ENCODE peak calls at places on chromosome 2, in nine cellular contexts. T is mammary epithelial cell; X is DND-41; K is lower lobe of right lung; C is cardiac fibroblast; U is naive thymus-derived CD4-positive, alpha-beta T cell; Y is retinal pigment epithelial cell; R is effector memory CD4-positive, alpha-beta T cell; A is spleen. F is an unnamed sample.

GRCh38 chr2:6826081-6826913 is 39.4 kb downstream of the CMPK2 start:
- DNase-seq in T (peak; percentile 53), X (peak; percentile 77), K (no peak), C (peak; percentile 91), U (peak; percentile 52), Y (peak; percentile 27), R (peak; percentile 32), A (no peak), F (no peak)

GRCh38 chr2:18762667-18763066 is 173.3 kb upstream of the NT5C1B start:
- DNase-seq in T (no peak), X (no peak), K (no peak), C (peak; percentile 33), U (no peak), Y (no peak), R (no peak), A (no peak), F (no peak)

GRCh38 chr2:115183144-115183543 is 740.7 kb downstream of the DPP10 start:
- DNase-seq in T (no peak), X (no peak), K (no peak), C (no peak), U (no peak), Y (no peak), R (no peak), A (no peak), F (no peak)

GRCh38 chr2:172168917-172169346 is 66.2 kb upstream of the DLX2 start:
- DNase-seq in T (peak; percentile 33), X (no peak), K (no peak), C (peak; percentile 15), U (no peak), Y (no peak), R (no peak), A (no peak), F (no peak)

GRCh38 chr2:174632847-174633620 is 35.4 kb upstream of the WIPF1 start:
- DNase-seq in T (no peak), X (peak; percentile 23), K (no peak), C (no peak), U (no peak), Y (no peak), R (no peak), A (no peak), F (no peak)

GRCh38 chr2:113077921-113078320 is 10.2 kb downstream of the IL1F10 start:
- DNase-seq in T (peak; percentile 96), X (no peak), K (no peak), C (no peak), U (no peak), Y (no peak), R (no peak), A (no peak), F (no peak)

GRCh38 chr2:96604104-96604503 is 34.0 kb downstream of the KANSL3 start:
- DNase-seq in T (no peak), X (no peak), K (no peak), C (no peak), U (no peak), Y (no peak), R (no peak), A (no peak), F (no peak)

GRCh38 chr2:151269798-151270568 is 8.3 kb upstream of the RBM43 start:
- DNase-seq in T (peak; percentile 23), X (no peak), K (no peak), C (no peak), U (no peak), Y (no peak), R (no peak), A (no peak), F (no peak)

GRCh38 chr2:218761795-218762194 is 20.2 kb upstream of the CYP27A1 start:
- DNase-seq in T (no peak), X (no peak), K (no peak), C (no peak), U (no peak), Y (no peak), R (no peak), A (no peak), F (no peak)

GRCh38 chr2:180225118-180225517 is 218.0 kb upstream of the CWC22 start:
- DNase-seq in T (no peak), X (no peak), K (no peak), C (no peak), U (no peak), Y (no peak), R (no peak), A (no peak), F (no peak)
- H3K4me3 ChIP-seq in T (no peak overlapping the region), X (no peak overlapping the region), K (no peak overlapping the region), C (no peak overlapping the region), U (no peak overlapping the region), Y (no peak overlapping the region), R (no peak overlapping the region), A (no peak overlapping the region), F (no peak overlapping the region)

GRCh38 chr2:127453013-127453391 is 34.8 kb downstream of the PROC start:
- DNase-seq in T (no peak), X (no peak), K (no peak), C (no peak), U (no peak), Y (no peak), R (no peak), A (no peak), F (no peak)
- H3K4me3 ChIP-seq in T (no peak overlapping the region), X (no peak overlapping the region), K (no peak overlapping the region), C (no peak overlapping the region), U (no peak overlapping the region), Y (no peak overlapping the region), R (no peak overlapping the region), A (no peak overlapping the region), F (no peak overlapping the region)

DNA sequence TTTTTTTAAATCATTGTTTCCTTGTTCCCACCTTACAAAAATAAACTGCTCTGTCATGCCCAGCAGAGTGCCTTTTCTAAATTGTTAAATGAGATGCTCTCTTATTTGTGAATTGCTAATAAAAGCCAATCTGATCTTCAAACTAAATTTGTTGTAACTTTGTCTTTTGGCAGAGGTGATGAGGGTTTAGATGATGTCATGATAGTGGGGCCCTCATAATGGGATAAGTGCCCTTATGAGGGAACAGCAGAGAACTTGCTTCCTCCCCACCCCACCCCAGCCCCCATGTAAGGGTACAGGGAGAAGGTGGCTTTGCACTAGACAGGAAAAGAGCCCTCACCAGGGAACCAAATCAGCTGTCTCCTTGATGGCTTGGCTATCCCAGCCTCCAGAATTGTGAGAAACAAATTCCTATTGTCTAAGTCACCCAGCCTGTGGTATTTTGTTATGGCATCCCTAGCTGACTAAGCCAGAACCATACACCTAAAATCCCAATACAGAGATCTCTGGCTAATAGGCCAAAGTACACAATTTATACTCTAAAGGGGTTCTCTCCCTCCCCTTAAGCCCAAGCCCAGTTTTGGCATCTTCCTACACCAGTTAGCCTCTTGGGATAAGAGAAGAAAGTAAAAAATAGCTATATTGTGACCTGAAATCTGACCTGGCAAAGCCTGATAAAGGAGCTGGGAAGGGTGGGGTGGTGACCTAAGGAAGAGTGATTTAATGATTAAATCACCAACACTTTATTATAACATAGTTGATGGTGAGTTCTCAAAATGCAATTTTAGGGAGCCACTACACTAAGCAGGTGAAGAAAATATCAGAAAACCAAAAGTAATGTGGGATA is 40.3 kb upstream of the HNRNPA3 start:
- DNase-seq in T (peak; percentile 81), X (no peak), K (no peak), C (peak; percentile 87), U (no peak), Y (no peak), R (no peak), A (no peak), F (peak; percentile 33)
- H3K4me3 ChIP-seq in T (no peak overlapping the region), X (no peak overlapping the region), K (no peak overlapping the region), C (no peak overlapping the region), U (no peak overlapping the region), Y (no peak overlapping the region), R (no peak overlapping the region), A (no peak overlapping the region), F (no peak overlapping the region)

GRCh38 chr2:240441326-240441992 is 6.0 kb downstream of the GPC1 start:
- DNase-seq in T (peak; percentile 72), X (no peak), K (no peak), C (no peak), U (no peak), Y (no peak), R (no peak), A (no peak), F (no peak)

GRCh38 chr2:240440251-240440650 is 4.8 kb downstream of the GPC1 start:
- DNase-seq in T (no peak), X (no peak), K (no peak), C (no peak), U (no peak), Y (no peak), R (no peak), A (peak; percentile 30), F (no peak)

GRCh38 chr2:240439698-240440151 is 4.3 kb downstream of the GPC1 start:
- DNase-seq in T (no peak), X (no peak), K (peak; percentile 41), C (no peak), U (no peak), Y (no peak), R (no peak), A (peak; percentile 67), F (no peak)

GRCh38 chr2:240441993-240442411 is 6.5 kb downstream of the GPC1 start:
- DNase-seq in T (no peak), X (no peak), K (no peak), C (no peak), U (no peak), Y (no peak), R (no peak), A (no peak), F (no peak)

DNA sequence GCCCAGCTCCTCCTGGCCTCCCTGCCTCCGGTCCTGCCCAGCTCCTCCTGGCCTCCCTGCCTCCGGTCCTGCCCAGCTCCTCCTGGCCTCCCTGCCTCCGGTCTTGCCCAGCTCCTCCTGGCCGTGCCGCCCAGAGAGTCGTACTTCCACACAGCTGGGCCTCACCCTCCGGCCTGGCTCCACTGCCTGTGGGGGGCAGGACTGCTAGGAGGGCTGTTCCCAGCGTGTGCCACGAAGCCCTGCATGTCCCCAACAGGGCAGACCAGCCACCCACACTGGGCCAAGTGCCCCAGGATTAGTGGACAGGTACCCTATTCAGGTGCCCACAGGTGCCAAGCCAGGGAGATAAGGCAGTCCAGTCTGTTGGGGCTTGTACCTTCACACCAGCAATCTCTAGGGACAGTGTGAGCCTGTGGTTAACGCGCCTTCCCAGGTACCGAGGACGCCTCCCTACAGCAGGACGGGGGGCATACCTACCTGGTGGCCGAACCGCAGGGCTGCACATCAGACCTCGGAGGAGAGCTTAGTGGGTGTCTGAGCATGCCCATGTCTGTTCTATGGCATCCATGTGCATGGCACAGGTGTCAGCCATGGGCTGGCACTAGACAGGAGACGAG is 5.3 kb downstream of the GPC1 start:
- DNase-seq in T (no peak), X (no peak), K (peak; percentile 37), C (no peak), U (no peak), Y (no peak), R (no peak), A (peak; percentile 69), F (no peak)
- H3K4me3 ChIP-seq in T (no peak overlapping the region), X (no peak overlapping the region), K (no peak overlapping the region), C (no peak overlapping the region), U (no peak overlapping the region), Y (no peak overlapping the region), R (no peak overlapping the region), A (no peak overlapping the region), F (no peak overlapping the region)